ENCODE peak calls at places on chromosomes 5 and 9, in six cellular contexts. D, I, Q, O, H and M are unnamed samples.

GRCh38 chr5:40680741-40681350 is 1.1 kb downstream of the PTGER4 start:
- DNase-seq in D (no peak), I (peak; percentile 66), Q (peak; percentile 17), O (peak; percentile 10), H (no peak), M (peak; percentile 25)

GRCh38 chr5:107997338-107997979 is 326.7 kb upstream of the EFNA5 start:
- DNase-seq in D (peak; percentile 59), I (peak; percentile 80), Q (no peak), O (no peak), H (no peak), M (no peak)

GRCh38 chr5:80406980-80407734 is 707 bp upstream of the ZFYVE16 start:
- DNase-seq in D (peak; percentile 1), I (no peak), Q (no peak), O (peak; percentile 4), H (no peak), M (peak; percentile 54)

GRCh38 chr5:43750809-43751208 is 147.8 kb downstream of the NNT start:
- DNase-seq in D (no peak), I (no peak), Q (no peak), O (no peak), H (no peak), M (no peak)

GRCh38 chr5:133870661-133871060 is 97.8 kb downstream of the C5orf15 start:
- DNase-seq in D (peak; percentile 58), I (no peak), Q (no peak), O (no peak), H (no peak), M (no peak)

GRCh38 chr9:129497064-129497836 is 123.7 kb downstream of the C9orf50 start:
- DNase-seq in D (no peak), I (peak; percentile 15), Q (no peak), O (no peak), H (peak; percentile 60), M (no peak)

GRCh38 chr9:21833090-21833801 is 30.8 kb downstream of the MTAP start:
- DNase-seq in D (no peak), I (no peak), Q (no peak), O (no peak), H (no peak), M (no peak)

GRCh38 chr9:137293094-137293481 is 9.0 kb downstream of the NRARP start:
- DNase-seq in D (no peak), I (no peak), Q (no peak), O (peak; percentile 63), H (no peak), M (no peak)

DNA sequence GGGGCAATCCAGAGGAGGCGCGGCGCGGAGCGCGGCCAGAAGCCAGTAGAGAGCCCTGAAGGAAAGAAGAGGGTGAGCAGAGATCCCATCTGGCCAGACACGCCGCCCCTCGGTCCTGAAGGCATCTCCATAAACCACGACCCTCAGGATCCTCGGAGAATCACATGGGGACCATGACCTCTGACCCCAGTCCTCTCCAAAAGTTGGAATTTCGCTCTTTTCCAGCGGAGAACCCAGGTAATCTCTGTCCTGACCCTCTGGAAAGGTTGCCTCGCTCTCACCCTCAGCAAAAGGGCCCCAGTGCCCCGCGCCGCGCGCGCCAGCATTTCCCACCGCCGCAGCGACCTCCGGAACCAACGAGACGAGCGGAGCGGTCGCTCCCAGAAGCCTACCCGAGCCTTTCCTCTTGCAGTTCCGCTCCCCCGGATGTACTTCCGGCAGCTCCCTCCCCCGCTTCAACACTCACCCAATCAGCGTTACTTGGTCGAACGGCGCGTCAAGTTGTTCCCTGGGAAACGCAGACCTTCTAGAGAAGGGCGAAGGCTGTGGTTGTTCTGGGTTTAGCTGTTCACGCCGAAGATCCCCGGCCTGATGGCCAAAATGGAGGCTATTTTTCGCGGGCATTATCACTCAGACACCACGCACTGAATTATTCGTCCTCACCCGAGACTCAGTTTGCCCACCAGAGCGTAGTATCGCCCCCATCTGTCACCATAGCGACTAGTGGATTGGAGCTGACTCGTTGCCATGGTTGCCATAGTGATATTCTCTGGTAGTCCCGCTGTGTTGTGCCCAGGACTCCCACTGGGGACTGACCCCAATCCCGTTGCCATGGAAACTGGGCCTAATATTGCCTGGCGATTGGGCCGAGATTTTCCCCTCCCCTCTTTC is at the start of gene STOML2:
- DNase-seq in D (peak; percentile 96), I (peak; percentile 96), Q (peak; percentile 96), O (peak; percentile 95), H (peak; percentile 94), M (peak; percentile 96)
- TF ChIP-seq POLR2A in D (peak; percentile 92), I (peak; percentile 88), Q (peak; percentile 86), O (peak; percentile 49), H (peak; percentile 68), M (peak; percentile 85)

GRCh38 chr5:122845253-122846050 is at the start of gene SNX24:
- DNase-seq in D (peak; percentile 56), I (peak; percentile 62), Q (peak; percentile 77), O (peak; percentile 71), H (peak; percentile 72), M (peak; percentile 94)
- TF ChIP-seq POLR2A in D (peak; percentile 53), I (peak; percentile 73), Q (no peak), O (peak; percentile 9), H (no peak), M (peak; percentile 55)

GRCh38 chr9:124940894-124941688 is at the start of gene GOLGA1:
- DNase-seq in D (peak; percentile 93), I (peak; percentile 97), Q (peak; percentile 87), O (peak; percentile 91), H (peak; percentile 94), M (peak; percentile 97)
- TF ChIP-seq POLR2A in D (peak; percentile 89), I (peak; percentile 93), Q (peak; percentile 74), O (peak; percentile 80), H (peak; percentile 75), M (peak; percentile 94)

GRCh38 chr9:4662108-4662988 is at the start of gene PLPP6:
- DNase-seq in D (peak; percentile 75), I (peak; percentile 76), Q (peak; percentile 66), O (peak; percentile 92), H (peak; percentile 93), M (peak; percentile 78)
- TF ChIP-seq POLR2A in D (peak; percentile 56), I (peak; percentile 74), Q (peak; percentile 61), O (peak; percentile 65), H (peak; percentile 53), M (peak; percentile 72)

GRCh38 chr5:69369369-69370121 is at the start of the genes AK6, RAD17 and TAF9:
- DNase-seq in D (peak; percentile 88), I (peak; percentile 95), Q (peak; percentile 75), O (peak; percentile 89), H (peak; percentile 88), M (peak; percentile 97)
- TF ChIP-seq POLR2A in D (peak; percentile 93), I (peak; percentile 95), Q (peak; percentile 97), O (peak; percentile 51), H (peak; percentile 55), M (peak; percentile 89)

GRCh38 chr9:135961277-135961705 is at the start of gene UBAC1:
- DNase-seq in D (peak; percentile 94), I (peak; percentile 95), Q (peak; percentile 100), O (peak; percentile 95), H (peak; percentile 92), M (peak; percentile 98)
- TF ChIP-seq POLR2A in D (no peak), I (peak; percentile 32), Q (no peak), O (no peak), H (no peak), M (no peak)

GRCh38 chr9:133934512-133935221 is 57.5 kb downstream of the VAV2 start:
- DNase-seq in D (no peak), I (no peak), Q (no peak), O (no peak), H (no peak), M (no peak)

GRCh38 chr9:133937120-133937519 is 55.0 kb downstream of the VAV2 start:
- DNase-seq in D (no peak), I (no peak), Q (no peak), O (no peak), H (no peak), M (no peak)

GRCh38 chr9:133938086-133938485 is 54.0 kb downstream of the VAV2 start:
- DNase-seq in D (no peak), I (no peak), Q (no peak), O (no peak), H (no peak), M (no peak)

GRCh38 chr9:133933426-133934026 is 58.6 kb downstream of the VAV2 start:
- DNase-seq in D (no peak), I (no peak), Q (no peak), O (no peak), H (no peak), M (no peak)

DNA sequence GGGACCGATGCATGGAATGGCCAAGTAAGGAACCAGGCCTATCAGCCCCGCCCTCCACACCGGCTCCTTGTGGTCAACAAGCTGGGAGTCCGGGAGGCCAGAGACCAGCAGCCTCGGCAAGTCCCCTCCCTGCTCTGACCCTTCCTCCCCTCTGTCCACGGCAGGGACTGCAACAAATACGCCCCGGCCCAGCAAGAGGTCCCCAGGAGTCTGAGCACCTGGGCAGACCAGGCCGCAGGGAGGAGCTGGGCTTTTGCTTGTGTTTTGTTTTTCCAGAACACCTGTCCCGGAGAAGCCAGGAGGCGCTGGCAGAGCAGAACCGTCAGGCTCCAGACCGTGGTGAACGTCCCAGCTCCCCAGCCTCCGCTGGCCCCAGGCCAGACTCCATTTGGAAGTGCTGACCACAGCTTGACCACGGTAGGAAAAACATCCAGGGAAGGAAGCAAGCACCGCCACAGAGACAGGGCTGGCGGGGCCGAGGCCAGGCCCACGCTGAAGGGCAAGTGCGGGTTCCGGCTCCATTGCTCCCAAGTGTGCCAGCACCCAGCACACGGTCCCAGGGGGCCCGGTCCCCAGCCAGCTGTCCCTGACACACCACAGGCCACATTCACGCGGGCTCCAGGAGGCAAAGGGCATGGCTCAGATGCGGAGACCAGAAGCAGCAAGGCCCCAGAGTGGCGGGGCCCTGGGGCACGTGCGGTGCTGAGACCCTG is 56.6 kb downstream of the VAV2 start:
- DNase-seq in D (peak; percentile 70), I (peak; percentile 79), Q (no peak), O (no peak), H (peak; percentile 64), M (no peak)
- TF ChIP-seq POLR2A in D (no peak), I (no peak), Q (no peak), O (no peak), H (no peak), M (no peak)

DNA sequence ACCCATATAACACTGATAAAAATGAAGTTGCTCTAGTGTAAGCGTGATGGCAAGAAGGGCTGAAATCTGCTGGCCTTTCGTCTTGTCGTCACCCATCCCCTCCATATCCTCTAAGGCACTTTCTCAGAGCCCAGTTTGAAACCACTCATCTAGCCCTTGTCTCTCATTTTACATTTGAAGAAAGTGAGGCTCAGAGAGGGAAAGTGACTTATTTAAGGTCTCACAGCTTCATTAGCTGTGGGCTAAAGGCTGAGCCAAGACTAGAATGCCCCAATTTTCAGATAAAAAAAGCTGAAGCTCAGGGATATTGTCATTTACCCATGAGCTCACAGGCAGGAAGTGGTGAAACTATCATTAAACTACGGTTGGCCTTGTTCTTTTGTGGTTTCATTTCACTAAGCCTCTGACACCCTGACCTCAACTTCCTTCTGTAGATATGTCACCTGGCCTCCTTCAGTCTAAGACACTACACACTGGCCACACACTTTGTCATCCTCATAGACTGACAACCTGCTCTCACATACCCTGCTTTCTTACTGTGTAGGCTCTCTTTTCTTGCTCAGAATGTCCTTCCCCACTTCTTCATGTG is 176.7 kb upstream of the DMAC1 start:
- DNase-seq in D (no peak), I (no peak), Q (peak; percentile 38), O (no peak), H (no peak), M (no peak)
- TF ChIP-seq POLR2A in D (no peak), I (no peak), Q (no peak), O (no peak), H (no peak), M (no peak)